ENCODE peak calls at places on chromosomes 16 and 17, in six cellular contexts. N is A549, I is esophagus muscularis mucosa, V is breast epithelium, O is K562, F is ovary. W is an unnamed sample.

GRCh38 chr17:37791434-37791833 is 46.6 kb upstream of the HNF1B start:
- DNase-seq in F (no peak), O (peak), V (no peak), I (no peak), N (peak), W (no peak)

GRCh38 chr17:39235555-39236221 is 9.9 kb upstream of the STAC2 start:
- DNase-seq in V (no peak), N (peak), F (no peak), O (peak), I (no peak), W (peak)

GRCh38 chr16:85947511-85948509 is 48.8 kb downstream of the IRF8 start:
- DNase-seq in O (no peak), N (no peak), I (no peak), V (no peak), F (no peak), W (no peak)

GRCh38 chr17:2899911-2900310 is 103.7 kb downstream of the RAP1GAP2 start:
- DNase-seq in O (no peak), I (no peak), F (no peak), V (no peak), N (no peak), W (no peak)

GRCh38 chr17:8941980-8942617 is 23.4 kb downstream of the PIK3R5 start:
- DNase-seq in N (no peak), O (no peak), I (no peak), F (no peak), V (no peak), W (no peak)

GRCh38 chr16:47687694-47688093 is 226.6 kb downstream of the PHKB start:
- DNase-seq in I (no peak), V (no peak), F (no peak), O (no peak), N (no peak), W (no peak)

GRCh38 chr17:44192750-44193149 is 6.0 kb downstream of the TMUB2 start:
- DNase-seq in N (no peak), I (no peak), F (no peak), V (no peak), O (no peak), W (no peak)

GRCh38 chr16:61148930-61149329 is 887.3 kb downstream of the CDH8 start:
- DNase-seq in N (no peak), F (no peak), I (no peak), V (no peak), O (no peak), W (no peak)

GRCh38 chr17:82059272-82060000 is 6.2 kb downstream of the DUS1L start:
- DNase-seq in F (no peak), O (no peak), V (no peak), N (no peak), I (no peak), W (no peak)

GRCh38 chr16:14641877-14642276 is 9.1 kb downstream of the BFAR start:
- DNase-seq in N (no peak), F (no peak), V (no peak), I (no peak), O (no peak), W (no peak)

GRCh38 chr16:6374816-6375215 is 957.8 kb upstream of the RBFOX1 start:
- DNase-seq in N (no peak), F (no peak), O (no peak), I (no peak), V (no peak), W (no peak)

GRCh38 chr17:70239391-70239826 is 70.1 kb downstream of the KCNJ2 start:
- DNase-seq in O (no peak), I (no peak), F (no peak), V (no peak), N (no peak), W (no peak)

GRCh38 chr16:86510465-86511261 is at the start of gene FOXF1:
- DNase-seq in I (no peak), O (no peak), V (no peak), N (no peak), F (no peak), W (no peak)

GRCh38 chr17:47161988-47162622 is 27.0 kb downstream of the CDC27 start:
- DNase-seq in V (no peak), O (no peak), I (no peak), N (no peak), F (no peak), W (no peak)

GRCh38 chr17:62652251-62653001 is 25.0 kb downstream of the MRC2 start:
- DNase-seq in V (peak), O (no peak), N (peak), I (no peak), F (peak), W (peak)

GRCh38 chr17:30256756-30257506 is 21.4 kb upstream of the SLC6A4 start:
- DNase-seq in I (no peak), N (no peak), O (no peak), V (no peak), F (no peak), W (no peak)

GRCh38 chr16:75506567-75506966 is 11.3 kb upstream of the CHST6 start:
- DNase-seq in V (peak), N (peak), O (no peak), I (no peak), F (no peak), W (no peak)

GRCh38 chr17:21166599-21167265 is 40.0 kb downstream of the DHRS7B start:
- DNase-seq in N (no peak), F (no peak), O (no peak), V (no peak), I (no peak), W (no peak)

GRCh38 chr17:81870155-81870977 is 771 bp downstream of the ARHGDIA start:
- DNase-seq in O (peak), I (no peak), F (no peak), N (no peak), V (no peak), W (no peak)

GRCh38 chr17:81203136-81203535 is 19.6 kb downstream of the CEP131 start:
- DNase-seq in I (no peak), O (no peak), V (no peak), F (no peak), N (no peak), W (no peak)

GRCh38 chr17:31585280-31585630 is 193.8 kb downstream of the RAB11FIP4 start:
- DNase-seq in O (no peak), V (no peak), F (no peak), N (no peak), I (no peak), W (no peak)

GRCh38 chr17:30267625-30268024 is 24.1 kb downstream of the BLMH start:
- DNase-seq in N (no peak), O (no peak), V (no peak), I (no peak), F (no peak), W (no peak)

GRCh38 chr17:61485067-61485775 is 33.0 kb downstream of the TBX4 start:
- DNase-seq in N (no peak), O (no peak), I (no peak), F (no peak), V (no peak), W (no peak)

GRCh38 chr16:50367777-50368409 is 895 bp downstream of the BRD7 start:
- DNase-seq in O (no peak), V (no peak), I (no peak), N (no peak), F (no peak), W (no peak)

GRCh38 chr17:83054518-83055125 is 24.8 kb upstream of the METRNL start:
- DNase-seq in N (no peak), F (no peak), O (no peak), I (no peak), V (no peak), W (no peak)

GRCh38 chr17:68501074-68501473 is 11.2 kb upstream of the PRKAR1A start:
- DNase-seq in I (no peak), N (no peak), O (no peak), V (no peak), F (no peak), W (no peak)

GRCh38 chr16:22206847-22207714 is 1.0 kb downstream of the EEF2K start:
- DNase-seq in I (peak), O (peak), V (peak), F (peak), N (peak), W (no peak)

DNA sequence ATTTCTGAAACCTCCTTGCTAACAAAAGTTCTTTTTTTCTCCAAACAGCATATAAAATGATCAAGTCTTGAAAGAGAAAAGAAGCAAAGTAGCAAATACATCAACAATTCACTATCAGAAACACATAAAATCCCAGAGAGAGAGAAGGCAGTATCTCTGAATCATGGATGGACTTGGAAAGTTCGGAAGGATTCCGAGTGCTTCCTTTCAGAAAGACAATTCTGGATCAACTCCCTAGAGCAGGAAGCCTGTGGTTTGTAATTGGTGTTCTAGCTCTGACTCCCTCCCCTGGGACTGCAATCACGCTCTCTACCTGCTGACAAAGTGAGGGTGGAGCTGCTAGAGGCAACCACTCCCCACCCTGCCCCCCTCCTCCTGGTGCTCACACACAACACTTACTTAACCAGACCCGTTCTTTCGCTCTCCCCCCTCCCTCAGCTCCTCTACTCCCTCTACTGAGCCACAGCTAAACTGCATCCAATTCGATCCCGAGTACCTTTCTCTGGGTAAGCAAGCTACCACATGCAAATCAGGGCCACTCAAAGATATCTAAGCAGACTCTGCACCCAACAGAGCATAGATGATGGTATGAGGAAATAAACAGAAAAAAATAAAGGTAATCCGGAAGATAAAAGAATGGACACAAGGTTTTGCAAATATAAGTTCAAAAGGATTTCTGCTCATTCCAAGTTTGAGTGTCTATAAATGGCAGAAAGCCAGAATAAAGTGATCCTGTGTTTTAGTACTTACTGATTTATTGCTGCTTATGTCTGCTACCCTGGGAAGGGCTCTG is at the start of gene RNF43:
- DNase-seq in V (peak), I (peak), O (peak), F (peak), N (peak), W (peak)
- TF ChIP-seq POLR2A in V (peak), I (no peak), O (peak), F (no peak), N (no peak), W (no peak)

DNA sequence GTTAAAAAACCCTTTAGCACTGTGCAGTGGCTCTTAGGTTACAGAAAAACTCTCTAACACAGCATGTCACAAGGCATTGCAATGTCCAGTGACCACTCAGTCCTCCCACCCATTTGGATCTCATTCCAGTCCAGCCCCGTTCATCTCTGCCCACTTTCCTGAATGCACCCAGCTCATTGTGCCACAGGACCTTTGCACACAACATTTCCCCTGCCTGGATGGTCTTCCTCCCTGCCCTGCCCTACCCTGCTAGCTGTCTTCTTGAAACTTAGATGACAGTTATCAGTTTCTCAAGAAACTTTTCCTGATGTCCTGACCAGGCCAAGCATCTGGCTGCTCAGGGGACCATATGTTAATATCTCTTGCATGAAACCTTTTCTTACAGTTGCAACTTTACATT is 67.2 kb downstream of the WWP2 start:
- DNase-seq in V (no peak), N (no peak), F (no peak), O (no peak), I (no peak), W (no peak)
- TF ChIP-seq POLR2A in V (no peak), N (no peak), F (no peak), O (no peak), I (no peak), W (no peak)

GRCh38 chr17:77098884-77099545 is 41.8 kb upstream of the SEC14L1 start:
- DNase-seq in V (peak), O (no peak), F (no peak), N (no peak), I (no peak), W (no peak)

GRCh38 chr17:77100009-77100408 is 40.8 kb upstream of the SEC14L1 start:
- DNase-seq in V (no peak), O (no peak), I (no peak), N (no peak), F (no peak), W (no peak)

GRCh38 chr17:77097772-77098171 is 43.0 kb upstream of the SEC14L1 start:
- DNase-seq in I (no peak), F (no peak), N (no peak), O (no peak), V (no peak), W (no peak)

GRCh38 chr17:77095461-77095860 is 45.3 kb upstream of the SEC14L1 start:
- DNase-seq in O (no peak), V (no peak), N (no peak), I (no peak), F (no peak), W (no peak)

DNA sequence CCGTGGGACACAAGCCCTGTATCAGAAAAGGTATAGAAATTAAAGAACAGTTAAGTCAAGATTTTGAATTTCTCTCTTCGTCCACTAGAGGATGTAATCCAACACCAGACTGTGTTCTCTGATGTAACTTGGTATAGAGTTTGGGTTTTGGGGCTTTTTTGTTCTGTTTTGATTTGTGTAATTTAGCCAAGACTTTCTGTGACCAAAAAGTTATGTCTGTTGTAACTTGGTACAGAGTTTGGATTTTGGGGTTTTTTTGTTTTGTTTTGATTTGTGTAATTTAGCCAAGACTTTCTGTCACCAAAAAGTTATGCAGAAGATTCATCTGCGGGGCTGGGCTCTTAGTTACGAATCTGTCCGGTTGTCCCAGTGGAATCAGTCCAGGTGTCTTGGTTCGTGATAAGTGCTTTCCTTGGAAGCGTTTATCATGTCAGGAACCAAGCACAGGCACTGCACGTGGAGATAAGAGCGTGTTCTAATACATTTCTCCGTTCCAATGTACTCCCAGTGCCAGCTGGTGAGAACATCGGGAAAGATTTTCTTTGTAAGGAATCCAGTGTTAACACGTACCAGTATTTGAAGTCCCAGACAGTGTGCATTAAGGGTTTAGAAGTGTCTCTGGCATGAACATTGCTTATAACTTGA is 44.1 kb upstream of the SEC14L1 start:
- DNase-seq in V (no peak), O (no peak), F (no peak), I (no peak), N (peak), W (no peak)
- TF ChIP-seq POLR2A in V (no peak), O (no peak), F (no peak), I (no peak), N (no peak), W (no peak)

GRCh38 chr16:88778541-88779065 is 6.4 kb downstream of the PIEZO1 start:
- DNase-seq in O (no peak), I (no peak), N (no peak), V (no peak), F (no peak), W (no peak)
- TF ChIP-seq POLR2A in O (no peak), I (no peak), N (no peak), V (no peak), F (no peak), W (no peak)

GRCh38 chr16:57628008-57628781 is at the start of gene ADGRG1:
- DNase-seq in O (peak), F (peak), I (no peak), V (peak), N (peak), W (peak)
- TF ChIP-seq POLR2A in O (no peak), F (no peak), I (peak), V (no peak), N (peak), W (peak)

DNA sequence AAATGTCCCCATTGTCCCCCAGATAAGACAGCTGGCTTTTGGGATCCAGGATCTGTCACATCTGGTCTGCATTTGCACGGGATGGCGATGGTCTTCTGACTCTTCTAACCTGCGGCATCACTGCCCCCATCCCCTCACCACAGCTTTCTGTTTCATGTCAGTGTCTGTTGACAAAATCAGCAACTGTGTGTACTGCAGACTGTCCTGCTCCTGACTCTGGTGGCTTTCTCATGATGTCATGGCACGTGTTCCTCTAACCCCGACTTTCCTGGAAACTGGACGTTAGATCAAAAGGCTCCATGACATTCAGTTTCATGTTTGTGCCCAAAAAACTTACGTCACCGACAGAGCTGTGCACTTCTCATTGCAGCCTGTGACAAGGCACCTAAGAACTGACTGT is 30.1 kb upstream of the CPNE2 start:
- DNase-seq in I (no peak), V (no peak), O (peak), F (no peak), N (no peak), W (no peak)
- TF ChIP-seq POLR2A in I (no peak), V (no peak), O (no peak), F (no peak), N (no peak), W (no peak)